ENCODE peak calls at places on chromosomes 5 and 9, in six cellular contexts. E is foreskin fibroblast, R is A549, X is Panc1, A is psoas muscle, D is progenitor cell of endocrine pancreas. S is an unnamed sample.

GRCh38 chr5:14199902-14200301 is 56.8 kb downstream of the TRIO start:
- DNase-seq in X (no peak), A (peak), D (no peak), E (no peak), R (no peak), S (no peak)

GRCh38 chr9:18360005-18360404 is 113.9 kb upstream of the ADAMTSL1 start:
- DNase-seq in E (no peak), X (no peak), D (no peak), A (no peak), R (no peak), S (no peak)

GRCh38 chr9:86099695-86100364 is 472 bp upstream of the GOLM1 start:
- DNase-seq in X (no peak), D (no peak), E (peak), R (peak), A (no peak), S (peak)

GRCh38 chr9:37370968-37371563 is 51.4 kb upstream of the GRHPR start:
- DNase-seq in X (no peak), E (no peak), D (no peak), R (no peak), A (no peak), S (no peak)

GRCh38 chr5:67493676-67494075 is 297.1 kb upstream of the CD180 start:
- DNase-seq in D (no peak), A (peak), R (peak), E (peak), X (no peak), S (no peak)

GRCh38 chr9:98742325-98743280 is 33.9 kb upstream of the GABBR2 start:
- DNase-seq in A (no peak), R (peak), X (no peak), E (peak), D (no peak), S (no peak)

GRCh38 chr5:9698125-9698848 is 68.1 kb upstream of the TAS2R1 start:
- DNase-seq in A (no peak), R (no peak), D (no peak), E (peak), X (no peak), S (no peak)

GRCh38 chr5:95620030-95620869 is at the start of gene GPR150:
- DNase-seq in A (peak), E (peak), R (peak), X (no peak), D (peak), S (peak)

GRCh38 chr9:95268681-95269080 is 48.8 kb downstream of the FANCC start:
- DNase-seq in D (no peak), E (peak), R (peak), X (no peak), A (no peak), S (no peak)

GRCh38 chr5:120465281-120465961 is 1.3 kb downstream of the PRR16 start:
- DNase-seq in R (no peak), A (peak), D (no peak), E (peak), X (no peak), S (peak)

GRCh38 chr9:134652291-134653225 is 11.0 kb downstream of the COL5A1 start:
- DNase-seq in A (no peak), X (no peak), D (no peak), R (no peak), E (no peak), S (no peak)

GRCh38 chr9:82797539-82797938 is 265.4 kb downstream of the RASEF start:
- DNase-seq in D (no peak), R (no peak), X (no peak), A (peak), E (no peak), S (no peak)

GRCh38 chr9:135262248-135262647 is 174.8 kb downstream of the OLFM1 start:
- DNase-seq in D (no peak), R (no peak), E (no peak), X (no peak), A (no peak), S (no peak)

GRCh38 chr5:107446972-107447371 is 223.8 kb downstream of the EFNA5 start:
- DNase-seq in A (no peak), X (no peak), E (no peak), D (no peak), R (no peak), S (no peak)

GRCh38 chr5:107444327-107444726 is 226.4 kb downstream of the EFNA5 start:
- DNase-seq in X (no peak), E (no peak), D (no peak), R (no peak), A (no peak), S (no peak)

GRCh38 chr5:107449369-107449768 is 221.4 kb downstream of the EFNA5 start:
- DNase-seq in A (no peak), D (no peak), R (no peak), X (no peak), E (no peak), S (no peak)

GRCh38 chr5:107450531-107450930 is 220.2 kb downstream of the EFNA5 start:
- DNase-seq in E (no peak), X (no peak), D (no peak), A (no peak), R (no peak), S (no peak)

GRCh38 chr5:107447587-107447986 is 223.2 kb downstream of the EFNA5 start:
- DNase-seq in R (no peak), E (no peak), D (no peak), A (no peak), X (no peak), S (no peak)
- TF ChIP-seq CTCF in R (no peak), E (no peak), D (no peak), A (no peak), X (no peak), S (no peak)

DNA sequence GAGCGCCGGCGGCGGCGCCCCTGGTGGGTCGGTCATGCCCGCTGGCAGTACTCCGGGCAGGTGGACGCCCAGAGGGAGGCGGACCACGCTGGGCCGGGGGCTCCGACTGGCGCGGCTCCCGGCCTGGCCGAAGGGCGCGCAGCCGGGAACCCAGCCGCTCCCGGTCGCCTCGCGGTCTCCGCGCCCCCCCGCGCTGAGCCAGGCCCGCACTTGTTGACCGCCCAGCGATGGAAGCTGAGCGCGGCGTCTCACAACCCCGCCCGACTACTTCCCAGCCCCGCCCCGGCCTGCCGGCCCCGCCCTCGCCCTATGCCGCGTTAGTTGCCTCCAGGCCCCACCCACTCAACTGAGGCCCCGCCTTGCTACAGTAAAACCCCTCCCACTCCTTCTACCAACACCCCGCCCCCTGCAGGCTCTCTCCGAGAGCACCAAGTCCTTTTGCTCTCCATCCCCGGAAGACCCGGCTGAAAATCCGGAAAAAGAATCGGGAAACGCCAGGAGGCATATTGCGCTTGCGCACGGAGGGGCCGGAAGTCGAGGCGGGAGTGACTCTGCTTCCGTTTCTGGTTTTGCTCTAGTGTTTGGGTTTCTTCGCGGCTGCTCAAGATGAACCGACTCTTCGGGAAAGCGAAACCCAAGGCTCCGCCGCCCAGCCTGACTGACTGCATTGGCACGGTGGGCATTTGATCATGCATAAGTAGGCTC is at the start of the genes BAG1 and CHMP5:
- DNase-seq in X (peak), R (peak), E (peak), D (peak), A (peak), S (peak)
- TF ChIP-seq CTCF in X (no peak), R (no peak), E (no peak), D (peak), A (no peak), S (peak)

DNA sequence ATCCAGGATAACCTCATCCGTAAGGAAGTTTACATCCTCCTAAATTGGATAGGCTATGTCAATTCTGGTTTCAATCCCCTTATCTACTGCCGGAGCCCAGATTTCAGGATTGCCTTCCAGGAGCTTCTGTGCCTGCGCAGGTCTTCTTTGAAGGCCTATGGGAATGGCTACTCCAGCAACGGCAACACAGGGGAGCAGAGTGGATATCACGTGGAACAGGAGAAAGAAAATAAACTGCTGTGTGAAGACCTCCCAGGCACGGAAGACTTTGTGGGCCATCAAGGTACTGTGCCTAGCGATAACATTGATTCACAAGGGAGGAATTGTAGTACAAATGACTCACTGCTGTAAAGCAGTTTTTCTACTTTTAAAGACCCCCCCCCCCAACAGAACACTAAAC is 1.3 kb downstream of the ADRB2 start:
- DNase-seq in R (no peak), E (peak), D (no peak), A (no peak), X (no peak), S (no peak)
- TF ChIP-seq CTCF in R (no peak), E (no peak), D (no peak), A (no peak), X (no peak), S (no peak)

GRCh38 chr9:19922476-19923118 is 133.8 kb upstream of the SLC24A2 start:
- DNase-seq in X (no peak), A (no peak), D (no peak), E (peak), R (peak), S (no peak)
- TF ChIP-seq CTCF in X (peak), A (no peak), D (peak), E (peak), R (peak), S (peak)

GRCh38 chr5:173140769-173141168 is 3.6 kb upstream of the BNIP1 start:
- DNase-seq in X (no peak), R (no peak), A (no peak), E (no peak), D (no peak), S (no peak)
- TF ChIP-seq CTCF in X (no peak), R (no peak), A (no peak), E (no peak), D (no peak), S (no peak)

DNA sequence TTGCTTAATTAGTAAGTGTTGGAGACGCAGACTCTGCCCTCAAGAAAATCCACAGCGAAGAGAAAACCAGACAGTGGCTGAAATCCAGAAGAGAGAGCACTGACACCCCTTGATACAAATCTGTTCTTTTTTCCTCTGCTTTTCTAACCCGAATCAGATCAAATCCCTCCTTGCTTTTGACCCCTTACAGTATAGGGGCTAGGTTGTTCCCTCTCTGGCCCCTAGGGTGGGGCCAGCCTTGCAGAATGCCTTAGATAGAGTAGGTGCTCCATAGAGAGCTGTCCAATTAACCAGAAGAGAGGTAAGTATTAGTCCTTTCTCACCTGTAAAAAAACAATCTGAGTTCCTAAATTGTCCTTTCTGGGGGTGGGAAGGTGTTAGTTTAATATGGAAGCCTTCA is 10.1 kb downstream of the C1QTNF2 start:
- DNase-seq in X (no peak), E (no peak), R (no peak), A (no peak), D (no peak), S (no peak)
- TF ChIP-seq CTCF in X (no peak), E (no peak), R (no peak), A (no peak), D (no peak), S (no peak)

GRCh38 chr9:72205513-72205912 is 56.3 kb downstream of the GDA start:
- DNase-seq in A (no peak), E (no peak), R (no peak), X (no peak), D (no peak), S (no peak)

GRCh38 chr9:72200452-72200851 is 51.2 kb downstream of the GDA start:
- DNase-seq in X (no peak), R (no peak), D (no peak), E (no peak), A (no peak), S (no peak)

GRCh38 chr9:72204062-72204461 is 54.8 kb downstream of the GDA start:
- DNase-seq in R (no peak), E (no peak), X (no peak), D (no peak), A (no peak), S (no peak)

GRCh38 chr9:72207278-72207677 is 58.0 kb downstream of the GDA start:
- DNase-seq in D (no peak), X (no peak), A (no peak), E (no peak), R (no peak), S (no peak)

DNA sequence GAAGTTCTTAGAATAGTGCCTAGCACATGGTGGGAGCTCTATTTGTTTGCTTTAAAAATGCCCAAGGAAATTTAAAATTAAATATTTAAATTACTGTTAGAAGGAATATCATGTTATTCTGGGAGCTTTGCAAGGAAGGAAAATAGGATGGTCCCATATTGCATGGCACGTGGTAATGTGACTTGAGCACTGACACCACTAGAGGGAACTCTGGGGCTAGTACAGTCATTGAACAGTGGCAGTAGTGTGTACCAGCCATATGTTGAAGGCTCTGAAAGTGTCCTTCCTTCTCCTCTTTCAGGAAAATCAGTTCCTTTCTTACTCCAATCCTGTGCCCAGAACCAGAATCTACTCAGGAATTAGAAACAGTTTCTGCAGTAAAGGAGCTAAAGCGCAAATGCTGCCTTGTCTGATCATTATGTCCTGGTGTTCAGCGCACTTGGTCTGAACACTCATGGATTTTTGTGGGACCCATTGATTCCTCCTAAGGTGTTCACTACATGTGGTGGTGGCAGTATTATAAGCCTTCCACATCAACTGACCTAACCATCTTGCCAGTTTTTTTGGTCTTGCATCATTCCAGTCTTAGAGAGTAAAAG is 54.1 kb downstream of the GDA start:
- DNase-seq in E (peak), X (peak), D (no peak), A (no peak), R (peak), S (peak)
- TF ChIP-seq CTCF in E (peak), X (peak), D (peak), A (no peak), R (peak), S (peak)

GRCh38 chr9:33816327-33817252 is at the start of gene UBE2R2:
- DNase-seq in A (peak), E (peak), R (peak), D (peak), X (peak), S (peak)

GRCh38 chr9:33818832-33819500 is 2.0 kb downstream of the UBE2R2 start:
- DNase-seq in R (no peak), A (no peak), D (no peak), X (no peak), E (peak), S (no peak)

GRCh38 chr9:33818167-33818831 is 1.3 kb downstream of the UBE2R2 start:
- DNase-seq in A (peak), R (peak), E (peak), X (no peak), D (no peak), S (no peak)

GRCh38 chr9:33815781-33816180 is 1.2 kb upstream of the UBE2R2 start:
- DNase-seq in X (no peak), A (no peak), E (no peak), D (no peak), R (no peak), S (no peak)

DNA sequence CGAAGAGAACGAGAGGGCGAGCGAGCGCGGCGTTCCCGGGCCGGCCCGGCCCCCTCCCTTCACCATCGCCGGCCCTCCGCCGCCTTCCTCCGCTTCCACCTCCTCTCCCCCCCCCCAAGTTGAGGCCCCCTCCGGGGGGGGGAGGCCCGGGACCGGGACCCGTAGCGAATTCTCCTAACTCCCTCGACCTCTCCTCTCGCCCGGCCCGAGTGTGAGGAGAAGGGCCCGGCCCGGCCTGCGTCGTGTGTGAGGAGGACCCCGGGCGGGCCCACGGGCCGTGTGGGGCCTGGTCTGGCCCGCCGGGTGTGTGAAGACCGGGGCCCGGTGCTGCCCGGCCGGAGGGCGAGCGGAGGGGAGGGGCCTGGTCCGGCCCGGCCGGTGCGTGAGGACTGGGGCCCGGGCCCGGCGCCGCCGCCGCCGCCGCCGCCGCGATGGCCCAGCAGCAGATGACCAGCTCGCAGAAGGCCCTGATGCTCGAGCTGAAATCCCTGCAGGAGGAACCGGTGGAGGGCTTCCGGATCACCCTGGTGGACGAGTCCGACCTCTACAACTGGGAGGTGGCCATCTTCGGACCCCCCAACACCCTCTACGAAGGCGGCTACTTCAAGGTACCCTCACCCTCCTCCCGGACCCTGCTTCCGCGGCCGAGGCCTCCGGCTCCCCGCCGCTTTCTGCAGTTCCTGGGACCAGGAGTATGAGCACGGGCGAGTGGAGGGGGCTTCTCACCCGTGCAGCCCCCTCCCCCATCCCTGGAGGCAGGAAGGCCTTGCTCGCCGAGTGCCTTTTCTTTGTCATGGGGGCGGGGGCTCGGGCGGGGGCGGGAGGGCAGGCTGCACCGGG is 587 bp downstream of the UBE2R2 start:
- DNase-seq in X (no peak), R (peak), D (peak), A (peak), E (peak), S (peak)
- TF ChIP-seq CTCF in X (no peak), R (no peak), D (peak), A (peak), E (peak), S (peak)

DNA sequence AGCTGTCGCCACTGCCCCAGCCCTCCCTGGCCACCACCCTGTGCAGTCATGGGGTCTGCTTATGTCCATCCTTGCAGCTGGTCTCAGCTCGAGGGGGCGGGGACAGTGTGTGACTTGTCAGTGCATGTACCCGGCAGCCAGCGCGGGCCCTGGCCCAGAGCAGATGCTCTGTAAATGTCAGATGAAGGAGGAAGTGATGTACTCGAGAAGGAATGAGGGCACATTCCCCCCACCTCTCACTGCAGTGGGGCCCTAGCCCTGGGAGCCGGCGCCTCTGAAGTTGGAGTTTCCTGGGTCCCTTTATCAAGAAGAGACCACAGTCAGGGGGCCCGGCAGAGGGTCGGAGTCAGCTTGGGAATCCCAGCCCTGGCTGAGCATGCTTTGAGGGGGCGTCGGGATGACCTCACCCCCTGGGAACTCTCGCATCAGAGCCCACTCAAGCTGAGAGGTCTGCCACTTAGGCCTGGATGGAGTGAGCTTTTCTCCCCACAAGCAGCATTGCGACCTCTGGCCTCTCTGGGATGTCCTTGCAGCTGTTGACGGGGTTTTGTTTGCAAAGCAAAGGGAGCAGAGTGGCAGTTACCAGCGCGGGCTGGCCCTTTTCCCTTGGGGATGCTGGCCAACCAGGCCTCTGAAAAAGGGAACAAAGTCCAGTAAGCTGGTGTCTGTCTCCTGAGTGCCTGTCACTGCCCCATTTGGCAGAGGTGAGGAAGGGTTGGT is 19.0 kb downstream of the NEURL1B start:
- DNase-seq in X (no peak), R (peak), E (peak), A (peak), D (peak), S (peak)
- TF ChIP-seq CTCF in X (no peak), R (no peak), E (no peak), A (no peak), D (peak), S (no peak)